ENCODE peak calls at places on chromosome 18, in six cellular contexts. One of them, this sample, is unnamed.

GRCh38 chr18:75041586-75041985 is 167.4 kb downstream of the PTGR3 start:
- DNase-seq in HCT116: peak
- DNase-seq in K562: no peak
- DNase-seq in A549: peak
- DNase-seq in GM12878: no peak
- DNase-seq in HepG2: no peak
- DNase-seq in this sample: peak

GRCh38 chr18:55504808-55505207 is 83.2 kb downstream of the TCF4 start:
- DNase-seq in HCT116: no peak
- DNase-seq in K562: no peak
- DNase-seq in A549: no peak
- DNase-seq in GM12878: no peak
- DNase-seq in HepG2: no peak
- DNase-seq in this sample: no peak

GRCh38 chr18:33866386-33866785 is 288.4 kb downstream of the ASXL3 start:
- DNase-seq in HCT116: no peak
- DNase-seq in K562: no peak
- DNase-seq in A549: no peak
- DNase-seq in GM12878: no peak
- DNase-seq in HepG2: no peak
- DNase-seq in this sample: no peak

GRCh38 chr18:27109403-27109802 is 75.7 kb downstream of the CHST9 start:
- DNase-seq in HCT116: no peak
- DNase-seq in K562: no peak
- DNase-seq in A549: no peak
- DNase-seq in GM12878: no peak
- DNase-seq in HepG2: no peak
- DNase-seq in this sample: no peak

GRCh38 chr18:463442-464310 is 36.8 kb downstream of the COLEC12 start:
- DNase-seq in HCT116: no peak
- DNase-seq in K562: no peak
- DNase-seq in A549: no peak
- DNase-seq in GM12878: no peak
- DNase-seq in HepG2: no peak
- DNase-seq in this sample: peak

GRCh38 chr18:21740474-21740723 is 193 bp upstream of the MIB1 start:
- DNase-seq in HCT116: no peak
- DNase-seq in K562: peak
- DNase-seq in A549: peak
- DNase-seq in GM12878: no peak
- DNase-seq in HepG2: peak
- DNase-seq in this sample: peak

GRCh38 chr18:55907352-55908045 is 319.5 kb upstream of the TCF4 start:
- DNase-seq in HCT116: no peak
- DNase-seq in K562: no peak
- DNase-seq in A549: no peak
- DNase-seq in GM12878: no peak
- DNase-seq in HepG2: no peak
- DNase-seq in this sample: peak

GRCh38 chr18:79524181-79525078 is 128.7 kb downstream of the NFATC1 start:
- DNase-seq in HCT116: no peak
- DNase-seq in K562: no peak
- DNase-seq in A549: no peak
- DNase-seq in GM12878: no peak
- DNase-seq in HepG2: no peak
- DNase-seq in this sample: no peak

GRCh38 chr18:24268784-24269550 is 128.7 kb downstream of the OSBPL1A start:
- DNase-seq in HCT116: no peak
- DNase-seq in K562: no peak
- DNase-seq in A549: no peak
- DNase-seq in GM12878: no peak
- DNase-seq in HepG2: no peak
- DNase-seq in this sample: no peak

GRCh38 chr18:26549103-26549485 is 741 bp upstream of the KCTD1 start:
- DNase-seq in HCT116: no peak
- DNase-seq in K562: no peak
- DNase-seq in A549: no peak
- DNase-seq in GM12878: no peak
- DNase-seq in HepG2: no peak
- DNase-seq in this sample: peak

GRCh38 chr18:27921904-27922541 is 254.9 kb downstream of the CDH2 start:
- DNase-seq in HCT116: peak
- DNase-seq in K562: no peak
- DNase-seq in A549: peak
- DNase-seq in GM12878: no peak
- DNase-seq in HepG2: peak
- DNase-seq in this sample: peak

DNA sequence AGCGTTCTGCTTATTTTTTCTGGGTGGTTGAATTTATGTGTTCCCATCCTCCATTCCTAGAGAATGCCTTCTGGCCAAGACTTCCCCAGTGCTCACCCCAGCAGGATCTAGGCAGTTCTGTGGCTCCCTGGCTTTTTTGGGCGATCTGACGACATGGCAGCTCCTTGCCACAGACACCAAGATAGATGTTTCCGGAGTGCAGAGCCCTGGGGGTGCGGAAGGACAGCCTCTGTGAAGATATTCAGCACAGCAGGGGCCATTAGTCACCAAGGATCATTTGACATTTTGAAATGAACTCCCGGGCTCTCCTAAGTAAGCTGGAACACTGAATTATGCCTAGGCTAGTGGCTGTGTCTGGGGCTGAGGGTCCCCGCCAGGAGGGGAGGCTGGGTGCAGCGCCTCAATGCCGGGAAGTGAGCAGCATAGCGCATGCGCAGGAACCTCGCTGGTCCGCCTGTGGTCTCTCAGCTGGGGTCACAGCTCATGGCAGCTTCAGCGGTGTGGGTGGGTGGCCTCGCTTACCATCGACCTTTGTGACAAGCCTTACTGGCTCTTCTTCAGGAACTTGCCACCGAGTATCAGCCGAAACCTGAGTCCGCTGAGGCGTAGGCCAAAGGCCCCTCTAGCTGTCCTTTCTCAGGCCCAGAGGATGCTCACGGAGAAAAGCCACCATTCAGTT is 60.3 kb downstream of the MEX3C start:
- DNase-seq in HCT116: no peak
- DNase-seq in K562: no peak
- DNase-seq in A549: no peak
- DNase-seq in GM12878: no peak
- DNase-seq in HepG2: no peak
- DNase-seq in this sample: no peak
- TF ChIP-seq CEBPB in HCT116: no peak
- TF ChIP-seq CEBPB in K562: no peak
- TF ChIP-seq CEBPB in A549: no peak
- TF ChIP-seq CEBPB in GM12878: no peak
- TF ChIP-seq CEBPB in HepG2: no peak
- TF ChIP-seq CEBPB in this sample: no peak

DNA sequence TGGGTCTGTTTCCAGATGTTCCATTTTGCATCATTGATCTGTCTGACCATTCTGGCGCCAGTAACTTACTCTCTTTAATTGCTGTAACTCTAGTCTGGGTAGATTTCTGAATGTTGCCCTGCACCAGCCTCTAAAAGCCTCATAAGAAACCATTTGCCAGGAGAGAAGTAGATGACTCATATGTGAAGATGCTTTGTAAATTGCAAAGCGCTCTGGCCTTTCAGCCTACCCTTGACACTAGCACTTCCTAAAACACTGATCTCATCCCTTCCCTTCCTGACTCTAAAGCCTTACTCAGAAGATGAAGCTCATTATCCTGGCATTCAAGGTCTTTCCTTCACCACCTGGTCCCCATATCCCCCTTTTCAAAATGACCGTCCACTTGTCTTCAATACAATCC is 193.2 kb upstream of the MEX3C start:
- DNase-seq in HCT116: no peak
- DNase-seq in K562: no peak
- DNase-seq in A549: no peak
- DNase-seq in GM12878: no peak
- DNase-seq in HepG2: no peak
- DNase-seq in this sample: no peak
- TF ChIP-seq CEBPB in HCT116: no peak
- TF ChIP-seq CEBPB in K562: no peak
- TF ChIP-seq CEBPB in A549: no peak
- TF ChIP-seq CEBPB in GM12878: no peak
- TF ChIP-seq CEBPB in HepG2: no peak
- TF ChIP-seq CEBPB in this sample: no peak

DNA sequence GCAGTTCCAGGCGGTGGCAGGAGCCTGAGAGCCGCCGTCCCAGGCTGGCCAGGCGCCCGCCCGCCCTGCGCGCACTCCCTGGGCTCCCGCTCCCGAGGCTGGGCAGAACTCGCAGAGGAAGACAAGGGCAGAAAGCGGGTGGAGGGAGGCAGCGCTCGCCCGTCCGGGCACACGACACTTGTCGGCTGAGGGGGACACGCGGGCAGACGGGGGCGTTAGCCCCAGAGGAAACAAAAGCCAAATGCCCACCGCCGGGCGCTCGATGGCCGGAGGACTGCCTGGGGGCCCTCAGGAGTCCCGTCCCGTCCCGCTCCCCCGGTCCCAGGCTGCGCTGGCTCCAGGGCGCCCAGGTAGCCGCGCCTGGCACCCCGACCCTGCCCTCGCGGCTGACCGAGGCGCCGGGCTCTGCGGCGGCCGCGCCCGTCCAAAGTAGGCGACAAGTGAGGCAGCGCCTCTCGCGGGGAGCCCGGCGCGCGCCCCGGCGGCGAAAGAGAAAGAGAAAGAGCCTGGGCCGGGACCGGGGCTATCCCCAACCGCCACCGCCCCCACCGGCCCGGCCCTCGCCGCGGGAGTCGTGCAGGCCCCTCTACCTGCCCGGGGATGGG is 491 bp downstream of the L3MBTL4 start:
- DNase-seq in HCT116: no peak
- DNase-seq in K562: no peak
- DNase-seq in A549: no peak
- DNase-seq in GM12878: no peak
- DNase-seq in HepG2: peak
- DNase-seq in this sample: no peak
- TF ChIP-seq CEBPB in HCT116: no peak
- TF ChIP-seq CEBPB in K562: no peak
- TF ChIP-seq CEBPB in A549: no peak
- TF ChIP-seq CEBPB in GM12878: no peak
- TF ChIP-seq CEBPB in HepG2: no peak
- TF ChIP-seq CEBPB in this sample: no peak

DNA sequence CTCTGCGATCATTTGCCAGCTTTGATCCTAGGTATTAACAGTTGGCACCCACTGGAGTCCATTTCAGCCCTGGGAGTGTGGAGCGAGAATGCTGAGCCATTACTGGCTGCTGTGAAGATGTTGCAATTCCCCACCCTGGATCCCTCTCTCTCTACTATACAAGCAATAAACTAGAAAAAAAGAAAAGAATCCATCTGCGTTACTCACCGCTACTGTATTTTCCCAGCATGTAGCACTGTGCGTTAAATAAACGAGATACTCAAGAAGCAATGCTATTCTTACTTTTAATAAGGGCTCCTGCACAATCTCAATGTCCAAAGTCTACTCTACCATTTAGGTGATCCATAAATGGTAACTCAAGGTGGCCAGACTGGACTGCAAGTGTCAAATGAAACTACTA is 8.4 kb downstream of the RTTN start:
- DNase-seq in HCT116: no peak
- DNase-seq in K562: no peak
- DNase-seq in A549: no peak
- DNase-seq in GM12878: no peak
- DNase-seq in HepG2: no peak
- DNase-seq in this sample: peak
- TF ChIP-seq CEBPB in HCT116: no peak
- TF ChIP-seq CEBPB in K562: no peak
- TF ChIP-seq CEBPB in A549: no peak
- TF ChIP-seq CEBPB in GM12878: no peak
- TF ChIP-seq CEBPB in HepG2: no peak
- TF ChIP-seq CEBPB in this sample: peak

DNA sequence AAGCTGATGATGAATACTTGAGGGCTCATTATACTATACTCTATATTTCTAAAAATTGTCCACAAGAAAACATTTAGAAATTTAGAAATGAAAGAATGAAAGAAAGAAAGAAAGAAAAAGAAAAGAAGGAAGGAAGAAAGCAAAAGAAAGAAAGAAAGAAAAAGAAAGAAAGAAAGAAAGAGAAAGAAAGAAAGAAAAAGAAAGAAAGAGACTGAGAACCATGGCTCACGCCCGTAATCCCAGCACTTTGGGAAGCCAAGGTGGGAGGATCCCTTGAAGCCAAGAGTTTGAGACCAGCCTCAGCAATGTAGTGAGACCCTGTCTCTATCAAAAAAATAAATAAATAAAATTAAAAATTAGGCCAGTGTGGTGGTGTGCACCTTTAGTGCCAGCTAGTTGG is 62.4 kb upstream of the NEDD4L start:
- DNase-seq in HCT116: no peak
- DNase-seq in K562: no peak
- DNase-seq in A549: no peak
- DNase-seq in GM12878: no peak
- DNase-seq in HepG2: no peak
- DNase-seq in this sample: no peak
- TF ChIP-seq CEBPB in HCT116: no peak
- TF ChIP-seq CEBPB in K562: no peak
- TF ChIP-seq CEBPB in A549: no peak
- TF ChIP-seq CEBPB in GM12878: no peak
- TF ChIP-seq CEBPB in HepG2: no peak
- TF ChIP-seq CEBPB in this sample: no peak

DNA sequence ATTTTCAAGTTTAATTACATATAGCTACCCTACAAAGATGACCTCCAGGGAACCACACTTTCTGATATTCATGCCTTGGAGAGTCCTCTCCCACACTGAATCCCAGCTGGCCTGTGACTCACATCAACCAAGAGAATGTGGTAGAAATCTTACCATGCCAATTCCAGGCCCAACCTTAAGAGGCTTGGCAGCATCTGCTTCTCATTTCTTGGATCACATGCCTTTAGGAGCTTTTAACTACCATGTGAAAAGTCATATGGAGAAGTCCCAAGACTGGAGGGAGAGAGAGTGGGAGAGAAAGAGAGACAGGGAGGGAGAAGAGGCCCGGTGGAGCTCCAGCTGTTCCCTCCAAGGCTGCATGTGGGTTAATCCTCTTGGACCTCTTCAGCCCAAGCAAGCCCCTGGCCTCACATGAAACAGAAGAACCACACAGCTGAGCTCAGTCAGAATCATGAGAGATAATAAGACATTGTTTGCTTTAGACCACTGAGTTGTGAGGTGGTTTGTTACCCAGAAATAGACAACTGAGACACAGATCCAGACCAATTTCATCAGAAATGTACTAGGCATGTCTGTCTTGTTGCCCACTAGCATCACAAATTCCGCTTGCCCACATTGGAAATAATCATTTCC is 190.7 kb downstream of the MTCL1 start:
- DNase-seq in HCT116: no peak
- DNase-seq in K562: no peak
- DNase-seq in A549: no peak
- DNase-seq in GM12878: no peak
- DNase-seq in HepG2: no peak
- DNase-seq in this sample: peak
- TF ChIP-seq CEBPB in HCT116: no peak
- TF ChIP-seq CEBPB in K562: no peak
- TF ChIP-seq CEBPB in A549: no peak
- TF ChIP-seq CEBPB in GM12878: no peak
- TF ChIP-seq CEBPB in HepG2: no peak
- TF ChIP-seq CEBPB in this sample: no peak